ENCODE peak calls at places on chromosomes 7 and 10, in eight cellular contexts. One of them, this sample, is unnamed.

GRCh38 chr10:106619353-106619752 is 545.2 kb downstream of the SORCS1 start:
- DNase-seq in T-helper 2 cell: no peak
- DNase-seq in Panc1: no peak
- DNase-seq in RCC 7860: no peak
- DNase-seq in K562: no peak
- DNase-seq in fibroblast of pulmonary artery: no peak
- DNase-seq in globus pallidus: no peak
- DNase-seq in CD8-positive, alpha-beta memory T cell: no peak
- DNase-seq in this sample: no peak

GRCh38 chr10:69958232-69958902 is 94.3 kb upstream of the MACROH2A2 start:
- DNase-seq in fibroblast of pulmonary artery: peak; percentile 69
- DNase-seq in globus pallidus: no peak
- DNase-seq in RCC 7860: peak; percentile 47
- DNase-seq in T-helper 2 cell: no peak
- DNase-seq in K562: peak; percentile 81
- DNase-seq in CD8-positive, alpha-beta memory T cell: no peak
- DNase-seq in Panc1: peak; percentile 33
- DNase-seq in this sample: peak; percentile 47

GRCh38 chr10:29590598-29591415 is 44.0 kb downstream of the SVIL start:
- DNase-seq in globus pallidus: peak; percentile 47
- DNase-seq in T-helper 2 cell: no peak
- DNase-seq in K562: peak; percentile 54
- DNase-seq in Panc1: peak; percentile 41
- DNase-seq in CD8-positive, alpha-beta memory T cell: no peak
- DNase-seq in fibroblast of pulmonary artery: peak; percentile 81
- DNase-seq in RCC 7860: peak; percentile 60
- DNase-seq in this sample: peak; percentile 49

GRCh38 chr10:5545778-5546710 is 21.3 kb downstream of the CALML3 start:
- DNase-seq in fibroblast of pulmonary artery: peak; percentile 79
- DNase-seq in RCC 7860: peak; percentile 40
- DNase-seq in CD8-positive, alpha-beta memory T cell: no peak
- DNase-seq in K562: peak; percentile 38
- DNase-seq in Panc1: no peak
- DNase-seq in globus pallidus: no peak
- DNase-seq in T-helper 2 cell: no peak
- DNase-seq in this sample: no peak

GRCh38 chr7:131604841-131605279 is 48.4 kb upstream of the PODXL start:
- DNase-seq in CD8-positive, alpha-beta memory T cell: no peak
- DNase-seq in globus pallidus: no peak
- DNase-seq in T-helper 2 cell: no peak
- DNase-seq in fibroblast of pulmonary artery: peak; percentile 38
- DNase-seq in K562: no peak
- DNase-seq in RCC 7860: peak; percentile 74
- DNase-seq in Panc1: no peak
- DNase-seq in this sample: no peak

GRCh38 chr7:28688651-28689050 is 269.5 kb downstream of the TRIL start:
- DNase-seq in K562: no peak
- DNase-seq in RCC 7860: peak; percentile 64
- DNase-seq in CD8-positive, alpha-beta memory T cell: no peak
- DNase-seq in Panc1: no peak
- DNase-seq in fibroblast of pulmonary artery: peak; percentile 71
- DNase-seq in globus pallidus: no peak
- DNase-seq in T-helper 2 cell: no peak
- DNase-seq in this sample: no peak

GRCh38 chr10:131354380-131354779 is 42.9 kb upstream of the TCERG1L start:
- DNase-seq in Panc1: no peak
- DNase-seq in globus pallidus: no peak
- DNase-seq in K562: no peak
- DNase-seq in RCC 7860: no peak
- DNase-seq in CD8-positive, alpha-beta memory T cell: no peak
- DNase-seq in fibroblast of pulmonary artery: no peak
- DNase-seq in T-helper 2 cell: no peak
- DNase-seq in this sample: peak; percentile 53

GRCh38 chr10:75195035-75195763 is 15.4 kb upstream of the VDAC2 start:
- DNase-seq in fibroblast of pulmonary artery: peak; percentile 41
- DNase-seq in CD8-positive, alpha-beta memory T cell: no peak
- DNase-seq in T-helper 2 cell: no peak
- DNase-seq in Panc1: no peak
- DNase-seq in RCC 7860: no peak
- DNase-seq in globus pallidus: no peak
- DNase-seq in K562: no peak
- DNase-seq in this sample: no peak

GRCh38 chr7:118657391-118658005 is 433.0 kb downstream of the ANKRD7 start:
- DNase-seq in CD8-positive, alpha-beta memory T cell: no peak
- DNase-seq in RCC 7860: no peak
- DNase-seq in fibroblast of pulmonary artery: no peak
- DNase-seq in K562: no peak
- DNase-seq in T-helper 2 cell: no peak
- DNase-seq in globus pallidus: peak; percentile 5
- DNase-seq in Panc1: no peak
- DNase-seq in this sample: no peak

GRCh38 chr10:119477444-119477843 is 65.1 kb downstream of the RGS10 start:
- DNase-seq in fibroblast of pulmonary artery: no peak
- DNase-seq in T-helper 2 cell: no peak
- DNase-seq in CD8-positive, alpha-beta memory T cell: no peak
- DNase-seq in globus pallidus: no peak
- DNase-seq in Panc1: no peak
- DNase-seq in RCC 7860: no peak
- DNase-seq in K562: no peak
- DNase-seq in this sample: no peak

GRCh38 chr10:58994226-58995057 is 182.0 kb upstream of the PHYHIPL start:
- DNase-seq in T-helper 2 cell: no peak
- DNase-seq in globus pallidus: no peak
- DNase-seq in CD8-positive, alpha-beta memory T cell: no peak
- DNase-seq in fibroblast of pulmonary artery: no peak
- DNase-seq in Panc1: peak; percentile 28
- DNase-seq in K562: no peak
- DNase-seq in RCC 7860: no peak
- DNase-seq in this sample: no peak

GRCh38 chr7:97119747-97120146 is 2.2 kb downstream of the SDHAF3 start:
- DNase-seq in globus pallidus: no peak
- DNase-seq in fibroblast of pulmonary artery: no peak
- DNase-seq in K562: no peak
- DNase-seq in Panc1: no peak
- DNase-seq in RCC 7860: no peak
- DNase-seq in CD8-positive, alpha-beta memory T cell: no peak
- DNase-seq in T-helper 2 cell: no peak
- DNase-seq in this sample: no peak

GRCh38 chr7:28144266-28144665 is 36.3 kb downstream of the JAZF1 start:
- DNase-seq in fibroblast of pulmonary artery: no peak
- DNase-seq in K562: no peak
- DNase-seq in RCC 7860: no peak
- DNase-seq in Panc1: no peak
- DNase-seq in T-helper 2 cell: no peak
- DNase-seq in globus pallidus: peak; percentile 78
- DNase-seq in CD8-positive, alpha-beta memory T cell: no peak
- DNase-seq in this sample: no peak

GRCh38 chr7:86002858-86003257 is 640.9 kb upstream of the GRM3 start:
- DNase-seq in CD8-positive, alpha-beta memory T cell: no peak
- DNase-seq in globus pallidus: no peak
- DNase-seq in Panc1: no peak
- DNase-seq in T-helper 2 cell: no peak
- DNase-seq in fibroblast of pulmonary artery: no peak
- DNase-seq in K562: no peak
- DNase-seq in RCC 7860: no peak
- DNase-seq in this sample: no peak